ENCODE peak calls at places on chromosomes 5 and 9, in six cellular contexts. One of them, this sample, is unnamed.

GRCh38 chr9:131697097-131697496 is 42.8 kb downstream of the RAPGEF1 start:
- DNase-seq in heart right ventricle: peak; percentile 50
- DNase-seq in anterior cingulate cortex: peak; percentile 56
- DNase-seq in hepatic stellate cell: peak; percentile 47
- DNase-seq in activated CD4-positive, alpha-beta T cell treated with anti-CD3 and anti-CD28 coated beads, Interleukin-2, amount 50 U/mL, for 48 hours: no peak
- DNase-seq in MV-4-11: no peak
- DNase-seq in this sample: no peak

GRCh38 chr9:114499528-114499927 is 5.7 kb downstream of the WHRN start:
- DNase-seq in MV-4-11: no peak
- DNase-seq in hepatic stellate cell: no peak
- DNase-seq in activated CD4-positive, alpha-beta T cell treated with anti-CD3 and anti-CD28 coated beads, Interleukin-2, amount 50 U/mL, for 48 hours: no peak
- DNase-seq in anterior cingulate cortex: peak; percentile 42
- DNase-seq in heart right ventricle: no peak
- DNase-seq in this sample: no peak

GRCh38 chr9:21504894-21505293 is 22.8 kb upstream of the IFNE start:
- DNase-seq in activated CD4-positive, alpha-beta T cell treated with anti-CD3 and anti-CD28 coated beads, Interleukin-2, amount 50 U/mL, for 48 hours: no peak
- DNase-seq in hepatic stellate cell: no peak
- DNase-seq in heart right ventricle: no peak
- DNase-seq in anterior cingulate cortex: no peak
- DNase-seq in MV-4-11: no peak
- DNase-seq in this sample: no peak

GRCh38 chr9:125701351-125701750 is 5.7 kb downstream of the MAPKAP1 start:
- DNase-seq in hepatic stellate cell: no peak
- DNase-seq in anterior cingulate cortex: no peak
- DNase-seq in heart right ventricle: no peak
- DNase-seq in MV-4-11: no peak
- DNase-seq in activated CD4-positive, alpha-beta T cell treated with anti-CD3 and anti-CD28 coated beads, Interleukin-2, amount 50 U/mL, for 48 hours: no peak
- DNase-seq in this sample: no peak

GRCh38 chr5:36877667-36878420 is 1.3 kb downstream of the NIPBL start:
- DNase-seq in hepatic stellate cell: peak; percentile 32
- DNase-seq in heart right ventricle: no peak
- DNase-seq in MV-4-11: no peak
- DNase-seq in anterior cingulate cortex: no peak
- DNase-seq in activated CD4-positive, alpha-beta T cell treated with anti-CD3 and anti-CD28 coated beads, Interleukin-2, amount 50 U/mL, for 48 hours: no peak
- DNase-seq in this sample: peak; percentile 44

GRCh38 chr5:57439601-57440000 is 43.0 kb downstream of the ACTBL2 start:
- DNase-seq in MV-4-11: no peak
- DNase-seq in anterior cingulate cortex: no peak
- DNase-seq in activated CD4-positive, alpha-beta T cell treated with anti-CD3 and anti-CD28 coated beads, Interleukin-2, amount 50 U/mL, for 48 hours: no peak
- DNase-seq in hepatic stellate cell: no peak
- DNase-seq in heart right ventricle: no peak
- DNase-seq in this sample: no peak

GRCh38 chr9:131727184-131727785 is 12.6 kb downstream of the RAPGEF1 start:
- DNase-seq in MV-4-11: peak; percentile 61
- DNase-seq in hepatic stellate cell: no peak
- DNase-seq in heart right ventricle: no peak
- DNase-seq in anterior cingulate cortex: peak; percentile 48
- DNase-seq in activated CD4-positive, alpha-beta T cell treated with anti-CD3 and anti-CD28 coated beads, Interleukin-2, amount 50 U/mL, for 48 hours: no peak
- DNase-seq in this sample: no peak

GRCh38 chr9:22088372-22089063 is 79.4 kb upstream of the CDKN2B start:
- DNase-seq in activated CD4-positive, alpha-beta T cell treated with anti-CD3 and anti-CD28 coated beads, Interleukin-2, amount 50 U/mL, for 48 hours: no peak
- DNase-seq in heart right ventricle: no peak
- DNase-seq in hepatic stellate cell: no peak
- DNase-seq in anterior cingulate cortex: no peak
- DNase-seq in MV-4-11: no peak
- DNase-seq in this sample: no peak

GRCh38 chr5:132485641-132486317 is 4.8 kb downstream of the IRF1 start:
- DNase-seq in MV-4-11: peak; percentile 23
- DNase-seq in activated CD4-positive, alpha-beta T cell treated with anti-CD3 and anti-CD28 coated beads, Interleukin-2, amount 50 U/mL, for 48 hours: no peak
- DNase-seq in anterior cingulate cortex: no peak
- DNase-seq in hepatic stellate cell: no peak
- DNase-seq in heart right ventricle: no peak
- DNase-seq in this sample: no peak

GRCh38 chr9:105405514-105406131 is 42.2 kb upstream of the FSD1L start:
- DNase-seq in MV-4-11: peak; percentile 44
- DNase-seq in hepatic stellate cell: no peak
- DNase-seq in activated CD4-positive, alpha-beta T cell treated with anti-CD3 and anti-CD28 coated beads, Interleukin-2, amount 50 U/mL, for 48 hours: peak; percentile 35
- DNase-seq in anterior cingulate cortex: no peak
- DNase-seq in heart right ventricle: no peak
- DNase-seq in this sample: no peak

GRCh38 chr5:43150748-43151147 is 30.0 kb downstream of the ZNF131 start:
- DNase-seq in activated CD4-positive, alpha-beta T cell treated with anti-CD3 and anti-CD28 coated beads, Interleukin-2, amount 50 U/mL, for 48 hours: no peak
- DNase-seq in heart right ventricle: no peak
- DNase-seq in MV-4-11: no peak
- DNase-seq in hepatic stellate cell: no peak
- DNase-seq in anterior cingulate cortex: no peak
- DNase-seq in this sample: no peak

GRCh38 chr5:5126444-5126843 is 13.7 kb upstream of the ADAMTS16 start:
- DNase-seq in hepatic stellate cell: no peak
- DNase-seq in activated CD4-positive, alpha-beta T cell treated with anti-CD3 and anti-CD28 coated beads, Interleukin-2, amount 50 U/mL, for 48 hours: no peak
- DNase-seq in anterior cingulate cortex: no peak
- DNase-seq in heart right ventricle: no peak
- DNase-seq in MV-4-11: no peak
- DNase-seq in this sample: no peak

GRCh38 chr5:126680215-126680817 is 79.6 kb downstream of the PHAX start:
- DNase-seq in activated CD4-positive, alpha-beta T cell treated with anti-CD3 and anti-CD28 coated beads, Interleukin-2, amount 50 U/mL, for 48 hours: no peak
- DNase-seq in hepatic stellate cell: peak; percentile 14
- DNase-seq in MV-4-11: peak; percentile 75
- DNase-seq in anterior cingulate cortex: no peak
- DNase-seq in heart right ventricle: no peak
- DNase-seq in this sample: no peak

GRCh38 chr9:134611046-134611445 is 30.6 kb upstream of the COL5A1 start:
- DNase-seq in hepatic stellate cell: no peak
- DNase-seq in activated CD4-positive, alpha-beta T cell treated with anti-CD3 and anti-CD28 coated beads, Interleukin-2, amount 50 U/mL, for 48 hours: no peak
- DNase-seq in MV-4-11: no peak
- DNase-seq in heart right ventricle: no peak
- DNase-seq in anterior cingulate cortex: no peak
- DNase-seq in this sample: no peak

This sample was measured in B cell.